ENCODE peak calls at places on chromosomes 13 and 19, in four cellular contexts. R is H1, N is HepG2, K is GM12878. B is an unnamed sample.

GRCh38 chr13:43266953-43267615 is 243.7 kb downstream of the DNAJC15 start:
- DNase-seq in R (no peak), N (no peak), K (no peak), B (no peak)

GRCh38 chr19:15871570-15871969 is 26.3 kb downstream of the CYP4F2 start:
- DNase-seq in R (no peak), N (no peak), K (no peak), B (peak; percentile 3)

GRCh38 chr13:48962281-48962680 is 13.4 kb upstream of the FNDC3A start:
- DNase-seq in R (no peak), N (no peak), K (no peak), B (no peak)

GRCh38 chr13:76397413-76397812 is 488.8 kb downstream of the KCTD12 start:
- DNase-seq in R (no peak), N (no peak), K (no peak), B (no peak)

GRCh38 chr13:37443538-37443937 is 155.0 kb downstream of the POSTN start:
- DNase-seq in R (no peak), N (no peak), K (no peak), B (no peak)

GRCh38 chr13:100875392-100876043 is 200.9 kb upstream of the TMTC4 start:
- DNase-seq in R (no peak), N (no peak), K (peak; percentile 7), B (no peak)

GRCh38 chr19:7868671-7869452 is 5.3 kb downstream of the PRR36 start:
- DNase-seq in R (peak; percentile 82), N (peak; percentile 87), K (peak; percentile 13), B (peak; percentile 89)

GRCh38 chr19:4730740-4731171 is 7.1 kb upstream of the DPP9 start:
- DNase-seq in R (no peak), N (no peak), K (no peak), B (no peak)

GRCh38 chr13:50712882-50713281 is 130.6 kb downstream of the DLEU7 start:
- DNase-seq in R (no peak), N (no peak), K (no peak), B (no peak)

GRCh38 chr13:101942535-101943157 is 459.2 kb downstream of the FGF14 start:
- DNase-seq in R (no peak), N (no peak), K (no peak), B (no peak)

GRCh38 chr19:38713227-38713649 is 31.0 kb downstream of the CAPN12 start:
- DNase-seq in R (no peak), N (no peak), K (no peak), B (no peak)

GRCh38 chr19:38713865-38714264 is 30.4 kb downstream of the CAPN12 start:
- DNase-seq in R (no peak), N (no peak), K (no peak), B (no peak)

GRCh38 chr19:38715540-38715939 is 28.7 kb downstream of the CAPN12 start:
- DNase-seq in R (no peak), N (no peak), K (no peak), B (no peak)

GRCh38 chr19:38712161-38712748 is 32.0 kb downstream of the CAPN12 start:
- DNase-seq in R (no peak), N (no peak), K (no peak), B (no peak)

GRCh38 chr19:38714354-38714778 is 29.9 kb downstream of the CAPN12 start:
- DNase-seq in R (no peak), N (no peak), K (no peak), B (no peak)
- H3K9ac ChIP-seq in R (no peak overlapping the region), N (no peak overlapping the region), K (no peak overlapping the region), B (no peak overlapping the region)

GRCh38 chr19:53068834-53069233 is 24.3 kb downstream of the ERVV-2 start:
- DNase-seq in R (no peak), N (no peak), K (no peak), B (no peak)
- H3K9me3 ChIP-seq in R (peaks cover 35% of the 10 kb centered on the region), N (peaks cover 67% of the 10 kb centered on the region), K (peaks cover 43% of the 10 kb centered on the region), B (peaks cover 26% of the 10 kb centered on the region)

GRCh38 chr13:79662882-79663281 is 181.9 kb downstream of the NDFIP2 start:
- DNase-seq in R (no peak), N (no peak), K (no peak), B (no peak)
- TF ChIP-seq SUZ12 in R (no peak), N (no peak), K (no peak), B (no peak)

GRCh38 chr13:99086149-99086868 is 108.4 kb upstream of the DOCK9 start:
- DNase-seq in R (no peak), N (no peak), K (no peak), B (no peak)
- H3K9ac ChIP-seq in R (peak overlapping the region; percentile 40), N (no peak overlapping the region), K (no peak overlapping the region), B (peak overlapping the region; percentile 86)

GRCh38 chr13:84243340-84243739 is 361.1 kb upstream of the SLITRK1 start:
- DNase-seq in R (no peak), N (no peak), K (no peak), B (no peak)

GRCh38 chr13:84237181-84237580 is 354.9 kb upstream of the SLITRK1 start:
- DNase-seq in R (no peak), N (no peak), K (no peak), B (no peak)

GRCh38 chr13:84239032-84239431 is 356.8 kb upstream of the SLITRK1 start:
- DNase-seq in R (no peak), N (no peak), K (no peak), B (no peak)
- H3K9me3 ChIP-seq in R (no peaks in the 10 kb centered on the region), N (no peaks in the 10 kb centered on the region), K (no peaks in the 10 kb centered on the region), B (no peaks in the 10 kb centered on the region)

DNA sequence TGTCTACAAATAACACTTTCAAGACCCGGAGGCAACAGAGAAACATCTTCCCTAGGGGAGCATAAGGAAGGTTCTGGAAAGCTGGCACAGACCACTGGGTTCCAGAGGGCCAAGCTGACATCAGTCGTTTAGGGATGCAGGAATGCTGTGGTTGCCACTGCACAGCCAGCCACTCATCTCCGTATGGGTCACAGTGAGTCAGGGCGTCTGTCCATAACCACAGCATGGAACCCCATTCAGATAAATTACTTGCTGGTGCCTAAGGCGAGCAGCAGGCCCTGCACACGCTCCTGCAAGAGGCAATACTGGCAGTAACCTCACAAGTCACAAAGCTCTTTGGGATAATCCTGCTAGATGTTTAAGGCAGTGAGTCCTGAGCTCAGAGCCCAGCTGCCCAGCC is 140.9 kb upstream of the UBL3 start:
- DNase-seq in R (no peak), N (no peak), K (no peak), B (peak; percentile 1)
- TF ChIP-seq SUZ12 in R (no peak), N (no peak), K (no peak), B (no peak)

DNA sequence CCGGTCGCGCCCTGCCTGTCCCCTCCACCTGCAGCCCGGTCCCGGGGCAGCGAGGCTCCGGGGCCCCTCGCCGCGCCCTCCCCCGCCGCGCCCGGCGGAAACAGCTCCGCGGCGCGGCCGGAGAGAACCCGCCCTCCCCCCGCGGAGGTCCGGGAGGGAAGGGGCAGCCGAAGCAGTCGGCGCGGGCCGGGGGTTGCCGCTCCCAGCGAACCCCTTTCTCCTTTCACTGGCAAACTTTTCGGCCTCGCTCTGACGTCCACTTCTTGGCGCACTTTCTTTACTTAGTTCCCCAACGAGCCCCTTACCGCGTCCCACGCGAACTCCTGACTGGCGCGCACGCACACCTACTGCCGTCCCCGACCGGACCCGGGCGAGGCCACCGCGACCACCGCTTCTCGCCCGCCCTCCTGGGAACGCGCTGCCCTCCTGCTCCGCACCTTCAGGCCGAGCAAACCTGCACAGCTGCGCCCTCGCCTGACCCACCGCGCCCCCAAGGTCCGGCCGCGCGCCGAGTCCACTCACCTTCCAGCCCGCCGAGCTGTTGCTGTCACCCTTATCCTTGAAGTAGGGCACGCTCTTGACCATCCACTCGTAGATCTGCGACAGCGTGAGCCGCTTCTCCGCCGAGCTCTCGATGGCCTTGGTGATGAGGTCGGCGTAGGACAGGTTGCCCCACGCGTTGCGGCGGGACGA is 1.2 kb downstream of the FOXO1 start:
- DNase-seq in R (no peak), N (no peak), K (no peak), B (no peak)
- H3K9ac ChIP-seq in R (peak overlapping the region; percentile 63), N (peak overlapping the region; percentile 94), K (peak overlapping the region; percentile 80), B (peak overlapping the region; percentile 86)

B was measured in NT2/D1.